ENCODE peak calls at places on chromosomes 5 and 9, in eight cellular contexts. One of them, this sample, is unnamed.

GRCh38 chr9:22954964-22955363 is 508.3 kb downstream of the DMRTA1 start:
- DNase-seq in RKO: no peak
- DNase-seq in mesendoderm: no peak
- DNase-seq in stimulated activated CD4-positive, alpha-beta T cell treated with anti-CD3 and anti-CD28 coated beads, Interleukin-4, amount 100 ng/mL, for 24 hours: no peak
- DNase-seq in fibroblast of mammary gland: no peak
- DNase-seq in SK-N-SH: no peak
- DNase-seq in AG20443: no peak
- DNase-seq in heart right ventricle: no peak
- DNase-seq in this sample: no peak

GRCh38 chr9:18184034-18184800 is 289.7 kb upstream of the ADAMTSL1 start:
- DNase-seq in RKO: no peak
- DNase-seq in mesendoderm: no peak
- DNase-seq in stimulated activated CD4-positive, alpha-beta T cell treated with anti-CD3 and anti-CD28 coated beads, Interleukin-4, amount 100 ng/mL, for 24 hours: no peak
- DNase-seq in fibroblast of mammary gland: no peak
- DNase-seq in SK-N-SH: no peak
- DNase-seq in AG20443: no peak
- DNase-seq in heart right ventricle: no peak
- DNase-seq in this sample: no peak

GRCh38 chr9:119701651-119702050 is 332.4 kb upstream of the BRINP1 start:
- DNase-seq in RKO: no peak
- DNase-seq in mesendoderm: no peak
- DNase-seq in stimulated activated CD4-positive, alpha-beta T cell treated with anti-CD3 and anti-CD28 coated beads, Interleukin-4, amount 100 ng/mL, for 24 hours: no peak
- DNase-seq in fibroblast of mammary gland: no peak
- DNase-seq in SK-N-SH: no peak
- DNase-seq in AG20443: no peak
- DNase-seq in heart right ventricle: no peak
- DNase-seq in this sample: no peak

GRCh38 chr5:91049800-91050199 is 333.3 kb downstream of the ARRDC3 start:
- DNase-seq in RKO: no peak
- DNase-seq in mesendoderm: no peak
- DNase-seq in stimulated activated CD4-positive, alpha-beta T cell treated with anti-CD3 and anti-CD28 coated beads, Interleukin-4, amount 100 ng/mL, for 24 hours: no peak
- DNase-seq in fibroblast of mammary gland: peak
- DNase-seq in SK-N-SH: peak
- DNase-seq in AG20443: peak
- DNase-seq in heart right ventricle: no peak
- DNase-seq in this sample: no peak

GRCh38 chr9:129923589-129923988 is 88.3 kb downstream of the USP20 start:
- DNase-seq in RKO: no peak
- DNase-seq in mesendoderm: no peak
- DNase-seq in stimulated activated CD4-positive, alpha-beta T cell treated with anti-CD3 and anti-CD28 coated beads, Interleukin-4, amount 100 ng/mL, for 24 hours: no peak
- DNase-seq in fibroblast of mammary gland: no peak
- DNase-seq in SK-N-SH: no peak
- DNase-seq in AG20443: no peak
- DNase-seq in heart right ventricle: no peak
- DNase-seq in this sample: no peak

GRCh38 chr9:83623634-83623991 is 670 bp downstream of the IDNK start:
- DNase-seq in RKO: no peak
- DNase-seq in mesendoderm: no peak
- DNase-seq in stimulated activated CD4-positive, alpha-beta T cell treated with anti-CD3 and anti-CD28 coated beads, Interleukin-4, amount 100 ng/mL, for 24 hours: no peak
- DNase-seq in fibroblast of mammary gland: no peak
- DNase-seq in SK-N-SH: no peak
- DNase-seq in AG20443: no peak
- DNase-seq in heart right ventricle: no peak
- DNase-seq in this sample: no peak

GRCh38 chr5:38316544-38317224 is 58.3 kb downstream of the EGFLAM start:
- DNase-seq in RKO: no peak
- DNase-seq in mesendoderm: no peak
- DNase-seq in stimulated activated CD4-positive, alpha-beta T cell treated with anti-CD3 and anti-CD28 coated beads, Interleukin-4, amount 100 ng/mL, for 24 hours: no peak
- DNase-seq in fibroblast of mammary gland: peak
- DNase-seq in SK-N-SH: peak
- DNase-seq in AG20443: peak
- DNase-seq in heart right ventricle: no peak
- DNase-seq in this sample: no peak

GRCh38 chr5:154844800-154845199 is 5.6 kb downstream of the FAXDC2 start:
- DNase-seq in RKO: no peak
- DNase-seq in mesendoderm: no peak
- DNase-seq in stimulated activated CD4-positive, alpha-beta T cell treated with anti-CD3 and anti-CD28 coated beads, Interleukin-4, amount 100 ng/mL, for 24 hours: no peak
- DNase-seq in fibroblast of mammary gland: no peak
- DNase-seq in SK-N-SH: peak
- DNase-seq in AG20443: no peak
- DNase-seq in heart right ventricle: no peak
- DNase-seq in this sample: no peak

GRCh38 chr9:32395483-32396216 is 11.2 kb downstream of the ACO1 start:
- DNase-seq in RKO: peak
- DNase-seq in mesendoderm: no peak
- DNase-seq in stimulated activated CD4-positive, alpha-beta T cell treated with anti-CD3 and anti-CD28 coated beads, Interleukin-4, amount 100 ng/mL, for 24 hours: no peak
- DNase-seq in fibroblast of mammary gland: peak
- DNase-seq in SK-N-SH: peak
- DNase-seq in AG20443: peak
- DNase-seq in heart right ventricle: peak
- DNase-seq in this sample: peak

GRCh38 chr5:168209561-168209960 is 81.9 kb upstream of the WWC1 start:
- DNase-seq in RKO: no peak
- DNase-seq in mesendoderm: no peak
- DNase-seq in stimulated activated CD4-positive, alpha-beta T cell treated with anti-CD3 and anti-CD28 coated beads, Interleukin-4, amount 100 ng/mL, for 24 hours: no peak
- DNase-seq in fibroblast of mammary gland: no peak
- DNase-seq in SK-N-SH: no peak
- DNase-seq in AG20443: peak
- DNase-seq in heart right ventricle: no peak
- DNase-seq in this sample: no peak

GRCh38 chr5:96209829-96210228 is 223.2 kb downstream of the PCSK1 start:
- DNase-seq in RKO: peak
- DNase-seq in mesendoderm: no peak
- DNase-seq in stimulated activated CD4-positive, alpha-beta T cell treated with anti-CD3 and anti-CD28 coated beads, Interleukin-4, amount 100 ng/mL, for 24 hours: no peak
- DNase-seq in fibroblast of mammary gland: peak
- DNase-seq in SK-N-SH: no peak
- DNase-seq in AG20443: no peak
- DNase-seq in heart right ventricle: no peak
- DNase-seq in this sample: no peak

GRCh38 chr5:172806897-172807672 is 27.0 kb upstream of the ERGIC1 start:
- DNase-seq in RKO: peak
- DNase-seq in mesendoderm: peak
- DNase-seq in stimulated activated CD4-positive, alpha-beta T cell treated with anti-CD3 and anti-CD28 coated beads, Interleukin-4, amount 100 ng/mL, for 24 hours: peak
- DNase-seq in fibroblast of mammary gland: peak
- DNase-seq in SK-N-SH: no peak
- DNase-seq in AG20443: peak
- DNase-seq in heart right ventricle: peak
- DNase-seq in this sample: peak

GRCh38 chr5:117318528-117318927 is 743.9 kb upstream of the SEMA6A start:
- DNase-seq in RKO: peak
- DNase-seq in mesendoderm: peak
- DNase-seq in stimulated activated CD4-positive, alpha-beta T cell treated with anti-CD3 and anti-CD28 coated beads, Interleukin-4, amount 100 ng/mL, for 24 hours: no peak
- DNase-seq in fibroblast of mammary gland: no peak
- DNase-seq in SK-N-SH: no peak
- DNase-seq in AG20443: no peak
- DNase-seq in heart right ventricle: no peak
- DNase-seq in this sample: no peak

GRCh38 chr5:176748967-176749935 is 61.1 kb upstream of the UNC5A start:
- DNase-seq in RKO: no peak
- DNase-seq in mesendoderm: no peak
- DNase-seq in stimulated activated CD4-positive, alpha-beta T cell treated with anti-CD3 and anti-CD28 coated beads, Interleukin-4, amount 100 ng/mL, for 24 hours: no peak
- DNase-seq in fibroblast of mammary gland: no peak
- DNase-seq in SK-N-SH: no peak
- DNase-seq in AG20443: no peak
- DNase-seq in heart right ventricle: no peak
- DNase-seq in this sample: no peak

GRCh38 chr9:68851657-68852056 is 146.6 kb downstream of the PIP5K1B start:
- DNase-seq in RKO: peak
- DNase-seq in mesendoderm: no peak
- DNase-seq in stimulated activated CD4-positive, alpha-beta T cell treated with anti-CD3 and anti-CD28 coated beads, Interleukin-4, amount 100 ng/mL, for 24 hours: no peak
- DNase-seq in fibroblast of mammary gland: peak
- DNase-seq in SK-N-SH: no peak
- DNase-seq in AG20443: no peak
- DNase-seq in heart right ventricle: no peak
- DNase-seq in this sample: no peak

GRCh38 chr5:157941616-157942015 is 82.7 kb upstream of the CLINT1 start:
- DNase-seq in RKO: no peak
- DNase-seq in mesendoderm: no peak
- DNase-seq in stimulated activated CD4-positive, alpha-beta T cell treated with anti-CD3 and anti-CD28 coated beads, Interleukin-4, amount 100 ng/mL, for 24 hours: no peak
- DNase-seq in fibroblast of mammary gland: no peak
- DNase-seq in SK-N-SH: no peak
- DNase-seq in AG20443: no peak
- DNase-seq in heart right ventricle: no peak
- DNase-seq in this sample: no peak

GRCh38 chr5:58711965-58712364 is 129.1 kb downstream of the RAB3C start:
- DNase-seq in RKO: no peak
- DNase-seq in mesendoderm: no peak
- DNase-seq in stimulated activated CD4-positive, alpha-beta T cell treated with anti-CD3 and anti-CD28 coated beads, Interleukin-4, amount 100 ng/mL, for 24 hours: no peak
- DNase-seq in fibroblast of mammary gland: no peak
- DNase-seq in SK-N-SH: no peak
- DNase-seq in AG20443: no peak
- DNase-seq in heart right ventricle: no peak
- DNase-seq in this sample: no peak

GRCh38 chr9:113181165-113181564 is 30.4 kb downstream of the SLC31A2 start:
- DNase-seq in RKO: no peak
- DNase-seq in mesendoderm: no peak
- DNase-seq in stimulated activated CD4-positive, alpha-beta T cell treated with anti-CD3 and anti-CD28 coated beads, Interleukin-4, amount 100 ng/mL, for 24 hours: no peak
- DNase-seq in fibroblast of mammary gland: no peak
- DNase-seq in SK-N-SH: no peak
- DNase-seq in AG20443: no peak
- DNase-seq in heart right ventricle: no peak
- DNase-seq in this sample: no peak

GRCh38 chr9:97721396-97721795 is 24.3 kb upstream of the XPA start:
- DNase-seq in RKO: no peak
- DNase-seq in mesendoderm: no peak
- DNase-seq in stimulated activated CD4-positive, alpha-beta T cell treated with anti-CD3 and anti-CD28 coated beads, Interleukin-4, amount 100 ng/mL, for 24 hours: no peak
- DNase-seq in fibroblast of mammary gland: no peak
- DNase-seq in SK-N-SH: no peak
- DNase-seq in AG20443: peak
- DNase-seq in heart right ventricle: no peak
- DNase-seq in this sample: no peak

GRCh38 chr9:107597743-107598217 is 108.2 kb upstream of the KLF4 start:
- DNase-seq in RKO: no peak
- DNase-seq in mesendoderm: peak
- DNase-seq in stimulated activated CD4-positive, alpha-beta T cell treated with anti-CD3 and anti-CD28 coated beads, Interleukin-4, amount 100 ng/mL, for 24 hours: no peak
- DNase-seq in fibroblast of mammary gland: no peak
- DNase-seq in SK-N-SH: no peak
- DNase-seq in AG20443: no peak
- DNase-seq in heart right ventricle: no peak
- DNase-seq in this sample: no peak

GRCh38 chr5:175691761-175692160 is 33.9 kb downstream of the HRH2 start:
- DNase-seq in RKO: no peak
- DNase-seq in mesendoderm: no peak
- DNase-seq in stimulated activated CD4-positive, alpha-beta T cell treated with anti-CD3 and anti-CD28 coated beads, Interleukin-4, amount 100 ng/mL, for 24 hours: no peak
- DNase-seq in fibroblast of mammary gland: no peak
- DNase-seq in SK-N-SH: no peak
- DNase-seq in AG20443: no peak
- DNase-seq in heart right ventricle: no peak
- DNase-seq in this sample: peak

GRCh38 chr5:144156767-144157171 is 13.7 kb downstream of the YIPF5 start:
- DNase-seq in RKO: no peak
- DNase-seq in mesendoderm: no peak
- DNase-seq in stimulated activated CD4-positive, alpha-beta T cell treated with anti-CD3 and anti-CD28 coated beads, Interleukin-4, amount 100 ng/mL, for 24 hours: no peak
- DNase-seq in fibroblast of mammary gland: no peak
- DNase-seq in SK-N-SH: no peak
- DNase-seq in AG20443: no peak
- DNase-seq in heart right ventricle: no peak
- DNase-seq in this sample: no peak

GRCh38 chr5:135457424-135458071 is 5.4 kb upstream of the TIFAB start:
- DNase-seq in RKO: peak
- DNase-seq in mesendoderm: peak
- DNase-seq in stimulated activated CD4-positive, alpha-beta T cell treated with anti-CD3 and anti-CD28 coated beads, Interleukin-4, amount 100 ng/mL, for 24 hours: peak
- DNase-seq in fibroblast of mammary gland: peak
- DNase-seq in SK-N-SH: peak
- DNase-seq in AG20443: peak
- DNase-seq in heart right ventricle: peak
- DNase-seq in this sample: peak

GRCh38 chr9:93097496-93098205 is 1.6 kb downstream of the CARD19 start:
- DNase-seq in RKO: no peak
- DNase-seq in mesendoderm: no peak
- DNase-seq in stimulated activated CD4-positive, alpha-beta T cell treated with anti-CD3 and anti-CD28 coated beads, Interleukin-4, amount 100 ng/mL, for 24 hours: no peak
- DNase-seq in fibroblast of mammary gland: no peak
- DNase-seq in SK-N-SH: no peak
- DNase-seq in AG20443: no peak
- DNase-seq in heart right ventricle: no peak
- DNase-seq in this sample: peak

GRCh38 chr5:174532453-174533126 is 191.8 kb upstream of the MSX2 start:
- DNase-seq in RKO: peak
- DNase-seq in mesendoderm: peak
- DNase-seq in stimulated activated CD4-positive, alpha-beta T cell treated with anti-CD3 and anti-CD28 coated beads, Interleukin-4, amount 100 ng/mL, for 24 hours: peak
- DNase-seq in fibroblast of mammary gland: peak
- DNase-seq in SK-N-SH: peak
- DNase-seq in AG20443: peak
- DNase-seq in heart right ventricle: peak
- DNase-seq in this sample: no peak

GRCh38 chr5:58191451-58191850 is 268.4 kb downstream of the PLK2 start:
- DNase-seq in RKO: no peak
- DNase-seq in mesendoderm: no peak
- DNase-seq in stimulated activated CD4-positive, alpha-beta T cell treated with anti-CD3 and anti-CD28 coated beads, Interleukin-4, amount 100 ng/mL, for 24 hours: no peak
- DNase-seq in fibroblast of mammary gland: no peak
- DNase-seq in SK-N-SH: no peak
- DNase-seq in AG20443: no peak
- DNase-seq in heart right ventricle: no peak
- DNase-seq in this sample: no peak

GRCh38 chr9:124771867-124772621 is 933 bp upstream of the NR6A1 start:
- DNase-seq in RKO: peak
- DNase-seq in mesendoderm: peak
- DNase-seq in stimulated activated CD4-positive, alpha-beta T cell treated with anti-CD3 and anti-CD28 coated beads, Interleukin-4, amount 100 ng/mL, for 24 hours: peak
- DNase-seq in fibroblast of mammary gland: peak
- DNase-seq in SK-N-SH: peak
- DNase-seq in AG20443: peak
- DNase-seq in heart right ventricle: peak
- DNase-seq in this sample: peak

GRCh38 chr9:20611751-20612287 is 10.5 kb downstream of the MLLT3 start:
- DNase-seq in RKO: peak
- DNase-seq in mesendoderm: peak
- DNase-seq in stimulated activated CD4-positive, alpha-beta T cell treated with anti-CD3 and anti-CD28 coated beads, Interleukin-4, amount 100 ng/mL, for 24 hours: no peak
- DNase-seq in fibroblast of mammary gland: peak
- DNase-seq in SK-N-SH: peak
- DNase-seq in AG20443: peak
- DNase-seq in heart right ventricle: no peak
- DNase-seq in this sample: no peak

GRCh38 chr9:33225319-33226152 is 14.4 kb upstream of the SPINK4 start:
- DNase-seq in RKO: peak
- DNase-seq in mesendoderm: peak
- DNase-seq in stimulated activated CD4-positive, alpha-beta T cell treated with anti-CD3 and anti-CD28 coated beads, Interleukin-4, amount 100 ng/mL, for 24 hours: peak
- DNase-seq in fibroblast of mammary gland: peak
- DNase-seq in SK-N-SH: peak
- DNase-seq in AG20443: peak
- DNase-seq in heart right ventricle: no peak
- DNase-seq in this sample: peak

GRCh38 chr5:72013741-72014703 is 93.3 kb upstream of the MAP1B start:
- DNase-seq in RKO: no peak
- DNase-seq in mesendoderm: peak
- DNase-seq in stimulated activated CD4-positive, alpha-beta T cell treated with anti-CD3 and anti-CD28 coated beads, Interleukin-4, amount 100 ng/mL, for 24 hours: no peak
- DNase-seq in fibroblast of mammary gland: peak
- DNase-seq in SK-N-SH: no peak
- DNase-seq in AG20443: no peak
- DNase-seq in heart right ventricle: no peak
- DNase-seq in this sample: no peak

GRCh38 chr9:100354121-100354800 is 1.5 kb upstream of the TEX10 start:
- DNase-seq in RKO: peak
- DNase-seq in mesendoderm: peak
- DNase-seq in stimulated activated CD4-positive, alpha-beta T cell treated with anti-CD3 and anti-CD28 coated beads, Interleukin-4, amount 100 ng/mL, for 24 hours: no peak
- DNase-seq in fibroblast of mammary gland: no peak
- DNase-seq in SK-N-SH: no peak
- DNase-seq in AG20443: no peak
- DNase-seq in heart right ventricle: no peak
- DNase-seq in this sample: no peak

GRCh38 chr9:2755285-2755684 is 38.0 kb downstream of the KCNV2 start:
- DNase-seq in RKO: no peak
- DNase-seq in mesendoderm: peak
- DNase-seq in stimulated activated CD4-positive, alpha-beta T cell treated with anti-CD3 and anti-CD28 coated beads, Interleukin-4, amount 100 ng/mL, for 24 hours: no peak
- DNase-seq in fibroblast of mammary gland: no peak
- DNase-seq in SK-N-SH: no peak
- DNase-seq in AG20443: no peak
- DNase-seq in heart right ventricle: no peak
- DNase-seq in this sample: no peak

GRCh38 chr5:150053231-150053626 is 33.1 kb downstream of the CSF1R start:
- DNase-seq in RKO: peak
- DNase-seq in mesendoderm: no peak
- DNase-seq in stimulated activated CD4-positive, alpha-beta T cell treated with anti-CD3 and anti-CD28 coated beads, Interleukin-4, amount 100 ng/mL, for 24 hours: no peak
- DNase-seq in fibroblast of mammary gland: peak
- DNase-seq in SK-N-SH: peak
- DNase-seq in AG20443: peak
- DNase-seq in heart right ventricle: no peak
- DNase-seq in this sample: no peak

GRCh38 chr5:7828269-7828668 is 22.7 kb downstream of the CFAP90 start:
- DNase-seq in RKO: peak
- DNase-seq in mesendoderm: no peak
- DNase-seq in stimulated activated CD4-positive, alpha-beta T cell treated with anti-CD3 and anti-CD28 coated beads, Interleukin-4, amount 100 ng/mL, for 24 hours: no peak
- DNase-seq in fibroblast of mammary gland: no peak
- DNase-seq in SK-N-SH: no peak
- DNase-seq in AG20443: no peak
- DNase-seq in heart right ventricle: peak
- DNase-seq in this sample: no peak

This sample was measured in pancreas.